ENCODE peak calls at places on chromosomes 7 and 10, in six cellular contexts. One of them, this sample, is unnamed.

GRCh38 chr10:95289003-95289920 is 1.5 kb downstream of the PDLIM1 start:
- DNase-seq in stimulated activated CD4-positive, alpha-beta T cell treated with anti-CD3 and anti-CD28 coated beads, Interleukin-15, amount 100 ng/mL, for 24 hours: no peak
- DNase-seq in hepatocyte: peak
- DNase-seq in C1 segment of cervical spinal cord: no peak
- DNase-seq in NCI-H2081: peak
- DNase-seq in endothelial cell: no peak
- DNase-seq in this sample: no peak

GRCh38 chr10:76456190-76456589 is 1024.8 kb downstream of the LRMDA start:
- DNase-seq in stimulated activated CD4-positive, alpha-beta T cell treated with anti-CD3 and anti-CD28 coated beads, Interleukin-15, amount 100 ng/mL, for 24 hours: no peak
- DNase-seq in hepatocyte: no peak
- DNase-seq in C1 segment of cervical spinal cord: no peak
- DNase-seq in NCI-H2081: no peak
- DNase-seq in endothelial cell: no peak
- DNase-seq in this sample: no peak

GRCh38 chr7:14902589-14902963 is at the start of gene DGKB:
- DNase-seq in stimulated activated CD4-positive, alpha-beta T cell treated with anti-CD3 and anti-CD28 coated beads, Interleukin-15, amount 100 ng/mL, for 24 hours: no peak
- DNase-seq in hepatocyte: peak
- DNase-seq in C1 segment of cervical spinal cord: no peak
- DNase-seq in NCI-H2081: peak
- DNase-seq in endothelial cell: peak
- DNase-seq in this sample: no peak

GRCh38 chr10:30553018-30553624 is 76.4 kb downstream of the LYZL2 start:
- DNase-seq in stimulated activated CD4-positive, alpha-beta T cell treated with anti-CD3 and anti-CD28 coated beads, Interleukin-15, amount 100 ng/mL, for 24 hours: no peak
- DNase-seq in hepatocyte: no peak
- DNase-seq in C1 segment of cervical spinal cord: no peak
- DNase-seq in NCI-H2081: no peak
- DNase-seq in endothelial cell: peak
- DNase-seq in this sample: no peak

GRCh38 chr7:128909605-128910568 is 622 bp downstream of the KCP start:
- DNase-seq in stimulated activated CD4-positive, alpha-beta T cell treated with anti-CD3 and anti-CD28 coated beads, Interleukin-15, amount 100 ng/mL, for 24 hours: no peak
- DNase-seq in hepatocyte: peak
- DNase-seq in C1 segment of cervical spinal cord: no peak
- DNase-seq in NCI-H2081: no peak
- DNase-seq in endothelial cell: peak
- DNase-seq in this sample: no peak

GRCh38 chr7:2723138-2723850 is 35.3 kb downstream of the AMZ1 start:
- DNase-seq in stimulated activated CD4-positive, alpha-beta T cell treated with anti-CD3 and anti-CD28 coated beads, Interleukin-15, amount 100 ng/mL, for 24 hours: no peak
- DNase-seq in hepatocyte: no peak
- DNase-seq in C1 segment of cervical spinal cord: no peak
- DNase-seq in NCI-H2081: no peak
- DNase-seq in endothelial cell: no peak
- DNase-seq in this sample: no peak

GRCh38 chr10:86103391-86104101 is 263.0 kb downstream of the GRID1 start:
- DNase-seq in stimulated activated CD4-positive, alpha-beta T cell treated with anti-CD3 and anti-CD28 coated beads, Interleukin-15, amount 100 ng/mL, for 24 hours: no peak
- DNase-seq in hepatocyte: no peak
- DNase-seq in C1 segment of cervical spinal cord: peak
- DNase-seq in NCI-H2081: no peak
- DNase-seq in endothelial cell: no peak
- DNase-seq in this sample: no peak

GRCh38 chr10:114544045-114544659 is 113.9 kb downstream of the ABLIM1 start:
- DNase-seq in stimulated activated CD4-positive, alpha-beta T cell treated with anti-CD3 and anti-CD28 coated beads, Interleukin-15, amount 100 ng/mL, for 24 hours: peak
- DNase-seq in hepatocyte: no peak
- DNase-seq in C1 segment of cervical spinal cord: no peak
- DNase-seq in NCI-H2081: no peak
- DNase-seq in endothelial cell: no peak
- DNase-seq in this sample: no peak

GRCh38 chr10:7704360-7704759 is 1.2 kb downstream of the ITIH2 start:
- DNase-seq in stimulated activated CD4-positive, alpha-beta T cell treated with anti-CD3 and anti-CD28 coated beads, Interleukin-15, amount 100 ng/mL, for 24 hours: no peak
- DNase-seq in hepatocyte: no peak
- DNase-seq in C1 segment of cervical spinal cord: no peak
- DNase-seq in NCI-H2081: no peak
- DNase-seq in endothelial cell: no peak
- DNase-seq in this sample: no peak

GRCh38 chr7:45182856-45183710 is 25.5 kb downstream of the RAMP3 start:
- DNase-seq in stimulated activated CD4-positive, alpha-beta T cell treated with anti-CD3 and anti-CD28 coated beads, Interleukin-15, amount 100 ng/mL, for 24 hours: no peak
- DNase-seq in hepatocyte: no peak
- DNase-seq in C1 segment of cervical spinal cord: no peak
- DNase-seq in NCI-H2081: no peak
- DNase-seq in endothelial cell: no peak
- DNase-seq in this sample: no peak

GRCh38 chr10:76543655-76544054 is 1094.0 kb downstream of the KCNMA1 start:
- DNase-seq in stimulated activated CD4-positive, alpha-beta T cell treated with anti-CD3 and anti-CD28 coated beads, Interleukin-15, amount 100 ng/mL, for 24 hours: no peak
- DNase-seq in hepatocyte: no peak
- DNase-seq in C1 segment of cervical spinal cord: no peak
- DNase-seq in NCI-H2081: no peak
- DNase-seq in endothelial cell: no peak
- DNase-seq in this sample: no peak

GRCh38 chr7:2863461-2864066 is 19.5 kb upstream of the GNA12 start:
- DNase-seq in stimulated activated CD4-positive, alpha-beta T cell treated with anti-CD3 and anti-CD28 coated beads, Interleukin-15, amount 100 ng/mL, for 24 hours: peak
- DNase-seq in hepatocyte: peak
- DNase-seq in C1 segment of cervical spinal cord: peak
- DNase-seq in NCI-H2081: peak
- DNase-seq in endothelial cell: peak
- DNase-seq in this sample: no peak

GRCh38 chr7:141374425-141374824 is 176.8 kb upstream of the AGK start:
- DNase-seq in stimulated activated CD4-positive, alpha-beta T cell treated with anti-CD3 and anti-CD28 coated beads, Interleukin-15, amount 100 ng/mL, for 24 hours: no peak
- DNase-seq in hepatocyte: no peak
- DNase-seq in C1 segment of cervical spinal cord: no peak
- DNase-seq in NCI-H2081: no peak
- DNase-seq in endothelial cell: no peak
- DNase-seq in this sample: no peak

GRCh38 chr10:71090801-71091200 is 121.6 kb upstream of the UNC5B start:
- DNase-seq in stimulated activated CD4-positive, alpha-beta T cell treated with anti-CD3 and anti-CD28 coated beads, Interleukin-15, amount 100 ng/mL, for 24 hours: no peak
- DNase-seq in hepatocyte: no peak
- DNase-seq in C1 segment of cervical spinal cord: no peak
- DNase-seq in NCI-H2081: no peak
- DNase-seq in endothelial cell: no peak
- DNase-seq in this sample: no peak

GRCh38 chr7:151115121-151115835 is 29.0 kb downstream of the AGAP3 start:
- DNase-seq in stimulated activated CD4-positive, alpha-beta T cell treated with anti-CD3 and anti-CD28 coated beads, Interleukin-15, amount 100 ng/mL, for 24 hours: peak
- DNase-seq in hepatocyte: peak
- DNase-seq in C1 segment of cervical spinal cord: no peak
- DNase-seq in NCI-H2081: no peak
- DNase-seq in endothelial cell: peak
- DNase-seq in this sample: no peak

GRCh38 chr7:141280100-141280499 is 206.2 kb downstream of the TMEM178B start:
- DNase-seq in stimulated activated CD4-positive, alpha-beta T cell treated with anti-CD3 and anti-CD28 coated beads, Interleukin-15, amount 100 ng/mL, for 24 hours: no peak
- DNase-seq in hepatocyte: no peak
- DNase-seq in C1 segment of cervical spinal cord: no peak
- DNase-seq in NCI-H2081: no peak
- DNase-seq in endothelial cell: no peak
- DNase-seq in this sample: no peak

GRCh38 chr10:31133628-31134302 is 102.1 kb upstream of the ZNF438 start:
- DNase-seq in stimulated activated CD4-positive, alpha-beta T cell treated with anti-CD3 and anti-CD28 coated beads, Interleukin-15, amount 100 ng/mL, for 24 hours: peak
- DNase-seq in hepatocyte: peak
- DNase-seq in C1 segment of cervical spinal cord: peak
- DNase-seq in NCI-H2081: peak
- DNase-seq in endothelial cell: peak
- DNase-seq in this sample: peak

GRCh38 chr10:48739141-48739540 is 54.5 kb downstream of the WDFY4 start:
- DNase-seq in stimulated activated CD4-positive, alpha-beta T cell treated with anti-CD3 and anti-CD28 coated beads, Interleukin-15, amount 100 ng/mL, for 24 hours: no peak
- DNase-seq in hepatocyte: no peak
- DNase-seq in C1 segment of cervical spinal cord: no peak
- DNase-seq in NCI-H2081: no peak
- DNase-seq in endothelial cell: no peak
- DNase-seq in this sample: no peak

GRCh38 chr10:78337646-78338391 is 304.2 kb downstream of the RPS24 start:
- DNase-seq in stimulated activated CD4-positive, alpha-beta T cell treated with anti-CD3 and anti-CD28 coated beads, Interleukin-15, amount 100 ng/mL, for 24 hours: no peak
- DNase-seq in hepatocyte: no peak
- DNase-seq in C1 segment of cervical spinal cord: no peak
- DNase-seq in NCI-H2081: no peak
- DNase-seq in endothelial cell: no peak
- DNase-seq in this sample: no peak

GRCh38 chr7:43362652-43363428 is 220.1 kb upstream of the STK17A start:
- DNase-seq in stimulated activated CD4-positive, alpha-beta T cell treated with anti-CD3 and anti-CD28 coated beads, Interleukin-15, amount 100 ng/mL, for 24 hours: no peak
- DNase-seq in hepatocyte: peak
- DNase-seq in C1 segment of cervical spinal cord: no peak
- DNase-seq in NCI-H2081: peak
- DNase-seq in endothelial cell: peak
- DNase-seq in this sample: no peak

GRCh38 chr10:63633677-63634487 is 112.7 kb downstream of the REEP3 start:
- DNase-seq in stimulated activated CD4-positive, alpha-beta T cell treated with anti-CD3 and anti-CD28 coated beads, Interleukin-15, amount 100 ng/mL, for 24 hours: no peak
- DNase-seq in hepatocyte: no peak
- DNase-seq in C1 segment of cervical spinal cord: no peak
- DNase-seq in NCI-H2081: peak
- DNase-seq in endothelial cell: no peak
- DNase-seq in this sample: no peak

GRCh38 chr10:68826764-68827591 is at the start of gene STOX1:
- DNase-seq in stimulated activated CD4-positive, alpha-beta T cell treated with anti-CD3 and anti-CD28 coated beads, Interleukin-15, amount 100 ng/mL, for 24 hours: peak
- DNase-seq in hepatocyte: peak
- DNase-seq in C1 segment of cervical spinal cord: no peak
- DNase-seq in NCI-H2081: peak
- DNase-seq in endothelial cell: peak
- DNase-seq in this sample: no peak

GRCh38 chr7:97835296-97836138 is 36.7 kb downstream of the ASNS start:
- DNase-seq in stimulated activated CD4-positive, alpha-beta T cell treated with anti-CD3 and anti-CD28 coated beads, Interleukin-15, amount 100 ng/mL, for 24 hours: peak
- DNase-seq in hepatocyte: peak
- DNase-seq in C1 segment of cervical spinal cord: no peak
- DNase-seq in NCI-H2081: peak
- DNase-seq in endothelial cell: peak
- DNase-seq in this sample: no peak

GRCh38 chr7:133197972-133198544 is 54.8 kb upstream of the EXOC4 start:
- DNase-seq in stimulated activated CD4-positive, alpha-beta T cell treated with anti-CD3 and anti-CD28 coated beads, Interleukin-15, amount 100 ng/mL, for 24 hours: no peak
- DNase-seq in hepatocyte: no peak
- DNase-seq in C1 segment of cervical spinal cord: no peak
- DNase-seq in NCI-H2081: no peak
- DNase-seq in endothelial cell: no peak
- DNase-seq in this sample: no peak

GRCh38 chr10:4138146-4138721 is 353.2 kb upstream of the KLF6 start:
- DNase-seq in stimulated activated CD4-positive, alpha-beta T cell treated with anti-CD3 and anti-CD28 coated beads, Interleukin-15, amount 100 ng/mL, for 24 hours: no peak
- DNase-seq in hepatocyte: no peak
- DNase-seq in C1 segment of cervical spinal cord: no peak
- DNase-seq in NCI-H2081: no peak
- DNase-seq in endothelial cell: no peak
- DNase-seq in this sample: no peak

GRCh38 chr10:76287856-76288255 is 856.4 kb downstream of the LRMDA start:
- DNase-seq in stimulated activated CD4-positive, alpha-beta T cell treated with anti-CD3 and anti-CD28 coated beads, Interleukin-15, amount 100 ng/mL, for 24 hours: no peak
- DNase-seq in hepatocyte: no peak
- DNase-seq in C1 segment of cervical spinal cord: no peak
- DNase-seq in NCI-H2081: no peak
- DNase-seq in endothelial cell: no peak
- DNase-seq in this sample: no peak

GRCh38 chr7:1151156-1151555 is 8.8 kb downstream of the ZFAND2A start:
- DNase-seq in stimulated activated CD4-positive, alpha-beta T cell treated with anti-CD3 and anti-CD28 coated beads, Interleukin-15, amount 100 ng/mL, for 24 hours: no peak
- DNase-seq in hepatocyte: no peak
- DNase-seq in C1 segment of cervical spinal cord: no peak
- DNase-seq in NCI-H2081: no peak
- DNase-seq in endothelial cell: no peak
- DNase-seq in this sample: no peak

GRCh38 chr7:25613912-25614311 is 385.6 kb upstream of the NPVF start:
- DNase-seq in stimulated activated CD4-positive, alpha-beta T cell treated with anti-CD3 and anti-CD28 coated beads, Interleukin-15, amount 100 ng/mL, for 24 hours: no peak
- DNase-seq in hepatocyte: no peak
- DNase-seq in C1 segment of cervical spinal cord: no peak
- DNase-seq in NCI-H2081: no peak
- DNase-seq in endothelial cell: no peak
- DNase-seq in this sample: no peak

GRCh38 chr10:132446661-132447445 is 49.9 kb downstream of the PWWP2B start:
- DNase-seq in stimulated activated CD4-positive, alpha-beta T cell treated with anti-CD3 and anti-CD28 coated beads, Interleukin-15, amount 100 ng/mL, for 24 hours: peak
- DNase-seq in hepatocyte: peak
- DNase-seq in C1 segment of cervical spinal cord: no peak
- DNase-seq in NCI-H2081: peak
- DNase-seq in endothelial cell: peak
- DNase-seq in this sample: no peak

GRCh38 chr10:19985745-19986144 is 169.5 kb downstream of the PLXDC2 start:
- DNase-seq in stimulated activated CD4-positive, alpha-beta T cell treated with anti-CD3 and anti-CD28 coated beads, Interleukin-15, amount 100 ng/mL, for 24 hours: no peak
- DNase-seq in hepatocyte: no peak
- DNase-seq in C1 segment of cervical spinal cord: no peak
- DNase-seq in NCI-H2081: no peak
- DNase-seq in endothelial cell: no peak
- DNase-seq in this sample: no peak

GRCh38 chr10:78626471-78626870 is 442.3 kb upstream of the ZMIZ1 start:
- DNase-seq in stimulated activated CD4-positive, alpha-beta T cell treated with anti-CD3 and anti-CD28 coated beads, Interleukin-15, amount 100 ng/mL, for 24 hours: no peak
- DNase-seq in hepatocyte: no peak
- DNase-seq in C1 segment of cervical spinal cord: no peak
- DNase-seq in NCI-H2081: peak
- DNase-seq in endothelial cell: no peak
- DNase-seq in this sample: no peak

GRCh38 chr10:79946270-79947082 is 2.4 kb downstream of the SFTPD start:
- DNase-seq in stimulated activated CD4-positive, alpha-beta T cell treated with anti-CD3 and anti-CD28 coated beads, Interleukin-15, amount 100 ng/mL, for 24 hours: no peak
- DNase-seq in hepatocyte: no peak
- DNase-seq in C1 segment of cervical spinal cord: no peak
- DNase-seq in NCI-H2081: no peak
- DNase-seq in endothelial cell: no peak
- DNase-seq in this sample: no peak

GRCh38 chr10:96538683-96539082 is 25.0 kb upstream of the TLL2 start:
- DNase-seq in stimulated activated CD4-positive, alpha-beta T cell treated with anti-CD3 and anti-CD28 coated beads, Interleukin-15, amount 100 ng/mL, for 24 hours: no peak
- DNase-seq in hepatocyte: no peak
- DNase-seq in C1 segment of cervical spinal cord: no peak
- DNase-seq in NCI-H2081: no peak
- DNase-seq in endothelial cell: no peak
- DNase-seq in this sample: no peak

GRCh38 chr10:61882621-61883375 is 18.7 kb upstream of the ARID5B start:
- DNase-seq in stimulated activated CD4-positive, alpha-beta T cell treated with anti-CD3 and anti-CD28 coated beads, Interleukin-15, amount 100 ng/mL, for 24 hours: peak
- DNase-seq in hepatocyte: no peak
- DNase-seq in C1 segment of cervical spinal cord: no peak
- DNase-seq in NCI-H2081: no peak
- DNase-seq in endothelial cell: no peak
- DNase-seq in this sample: no peak

GRCh38 chr10:75428434-75429158 is 2.8 kb upstream of the LRMDA start:
- DNase-seq in stimulated activated CD4-positive, alpha-beta T cell treated with anti-CD3 and anti-CD28 coated beads, Interleukin-15, amount 100 ng/mL, for 24 hours: no peak
- DNase-seq in hepatocyte: no peak
- DNase-seq in C1 segment of cervical spinal cord: no peak
- DNase-seq in NCI-H2081: no peak
- DNase-seq in endothelial cell: no peak
- DNase-seq in this sample: no peak

This sample was measured in iPS DF 19.7.